ENCODE peak calls at places on chromosome 19, in ten cellular contexts. U, D, O, Y, R, J, X, W, M and S are unnamed samples.

GRCh38 chr19:11238041-11238440 is 1.4 kb upstream of the ANGPTL8 start:
- DNase-seq in U (no peak), D (no peak), O (no peak), Y (no peak), R (no peak), J (no peak), X (no peak), W (no peak), M (no peak), S (no peak)

GRCh38 chr19:19098703-19099632 is 35.2 kb downstream of the SLC25A42 start:
- DNase-seq in U (no peak), D (no peak), O (peak; percentile 39), Y (no peak), R (no peak), J (no peak), X (no peak), W (no peak), M (no peak), S (no peak)

GRCh38 chr19:10228925-10229324 is 2.2 kb downstream of the S1PR2 start:
- DNase-seq in U (peak; percentile 71), D (peak; percentile 57), O (peak; percentile 24), Y (no peak), R (no peak), J (no peak), X (no peak), W (peak; percentile 52), M (no peak), S (no peak)

GRCh38 chr19:979318-979741 is 4.8 kb upstream of the WDR18 start:
- DNase-seq in U (no peak), D (no peak), O (no peak), Y (no peak), R (no peak), J (no peak), X (no peak), W (no peak), M (no peak), S (no peak)

GRCh38 chr19:8988204-8988603 is 22.0 kb downstream of the MUC16 start:
- DNase-seq in U (peak; percentile 56), D (no peak), O (no peak), Y (no peak), R (peak; percentile 3), J (peak; percentile 8), X (no peak), W (peak; percentile 32), M (no peak), S (no peak)

GRCh38 chr19:17686592-17687042 is 1.5 kb downstream of the UNC13A start:
- DNase-seq in U (peak; percentile 74), D (peak; percentile 64), O (peak; percentile 51), Y (peak; percentile 59), R (peak; percentile 83), J (no peak), X (no peak), W (peak; percentile 71), M (no peak), S (no peak)

GRCh38 chr19:38665950-38666661 is 18.7 kb downstream of the ACTN4 start:
- DNase-seq in U (no peak), D (peak; percentile 83), O (peak; percentile 86), Y (peak; percentile 85), R (peak; percentile 93), J (no peak), X (peak; percentile 84), W (no peak), M (peak; percentile 66), S (no peak)

GRCh38 chr19:39207293-39207836 is 3.3 kb upstream of the SYCN start:
- DNase-seq in U (no peak), D (no peak), O (no peak), Y (no peak), R (no peak), J (no peak), X (no peak), W (no peak), M (no peak), S (no peak)

GRCh38 chr19:35266904-35267817 is 1.6 kb upstream of the USF2 start:
- DNase-seq in U (peak; percentile 65), D (no peak), O (peak; percentile 50), Y (peak; percentile 65), R (peak; percentile 87), J (no peak), X (peak; percentile 80), W (peak; percentile 60), M (peak; percentile 68), S (no peak)

GRCh38 chr19:53182202-53182601 is 11.0 kb downstream of the ZNF665 start:
- DNase-seq in U (no peak), D (no peak), O (no peak), Y (no peak), R (no peak), J (no peak), X (no peak), W (no peak), M (no peak), S (no peak)

GRCh38 chr19:46862974-46863632 is 2.3 kb downstream of the ARHGAP35 start:
- DNase-seq in U (peak; percentile 70), D (no peak), O (no peak), Y (no peak), R (no peak), J (no peak), X (no peak), W (peak; percentile 30), M (no peak), S (no peak)
- H3K4me3 ChIP-seq in U (peak overlapping the region; percentile 73), D (peak overlapping the region; percentile 66), O (peak overlapping the region; percentile 84), Y (peak overlapping the region; percentile 72), R (no peak overlapping the region), J (no peak overlapping the region), X (peak overlapping the region; percentile 93), W (peak overlapping the region; percentile 81), M (peak overlapping the region; percentile 59), S (peak overlapping the region; percentile 93)

GRCh38 chr19:46626441-46626840 is 1.6 kb upstream of the PTGIR start:
- DNase-seq in U (no peak), D (no peak), O (no peak), Y (no peak), R (no peak), J (no peak), X (no peak), W (no peak), M (no peak), S (no peak)

GRCh38 chr19:46625731-46626130 is 842 bp upstream of the PTGIR start:
- DNase-seq in U (no peak), D (no peak), O (no peak), Y (no peak), R (no peak), J (no peak), X (no peak), W (no peak), M (no peak), S (no peak)

GRCh38 chr19:46624958-46625661 is at the start of gene PTGIR:
- DNase-seq in U (peak; percentile 58), D (peak; percentile 90), O (peak; percentile 81), Y (peak; percentile 81), R (peak; percentile 93), J (no peak), X (peak; percentile 96), W (peak; percentile 41), M (no peak), S (peak; percentile 95)

GRCh38 chr19:46622118-46622446 is 2.8 kb downstream of the PTGIR start:
- DNase-seq in U (no peak), D (no peak), O (no peak), Y (no peak), R (no peak), J (no peak), X (no peak), W (no peak), M (no peak), S (no peak)

GRCh38 chr19:46623915-46624502 is 880 bp downstream of the PTGIR start:
- DNase-seq in U (no peak), D (no peak), O (no peak), Y (no peak), R (no peak), J (no peak), X (peak; percentile 70), W (no peak), M (no peak), S (no peak)
- H3K4me1 ChIP-seq in U (peaks cover 66% of the 10 kb centered on the region), D (peaks cover 16% of the 10 kb centered on the region), O (peaks cover 73% of the 10 kb centered on the region), Y (peaks cover 66% of the 10 kb centered on the region), R (no peaks in the 10 kb centered on the region), J (peaks cover 12% of the 10 kb centered on the region), X (peaks cover 87% of the 10 kb centered on the region), W (peaks cover 14% of the 10 kb centered on the region), M (no peaks in the 10 kb centered on the region), S (peaks cover 81% of the 10 kb centered on the region)

DNA sequence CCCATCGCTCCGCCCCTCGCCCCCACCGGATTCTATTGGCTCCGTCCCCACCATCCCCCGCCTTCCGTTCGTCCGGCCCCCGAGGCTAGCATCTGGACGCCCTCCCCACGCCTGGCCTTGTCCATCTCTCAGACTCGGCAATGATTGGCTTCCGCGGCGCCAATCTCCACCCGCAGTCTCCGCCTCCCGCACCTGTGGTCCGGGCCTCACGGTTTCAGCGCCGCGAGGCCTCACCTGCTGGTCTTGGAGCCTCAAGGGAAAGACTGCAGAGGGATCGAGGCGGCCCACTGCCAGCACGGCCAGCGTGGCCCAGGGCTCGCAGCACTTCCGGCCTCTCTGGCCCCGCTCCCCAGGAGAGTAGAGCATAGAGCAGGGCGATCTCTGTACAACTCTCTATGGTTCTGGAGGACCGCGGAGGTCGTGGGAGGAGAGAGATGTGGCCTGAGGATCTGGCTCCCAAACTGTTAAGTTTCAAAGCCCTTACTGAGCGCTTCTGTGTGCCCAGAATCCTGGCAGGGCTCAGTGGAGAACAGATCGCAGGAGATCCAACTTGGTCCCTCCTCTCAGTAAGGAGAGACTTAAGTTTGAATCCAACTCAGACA is at the start of gene ERCC1:
- DNase-seq in U (peak; percentile 99), D (peak; percentile 97), O (peak; percentile 95), Y (peak; percentile 95), R (peak; percentile 99), J (peak; percentile 83), X (peak; percentile 97), W (peak; percentile 98), M (peak; percentile 97), S (peak; percentile 98)
- H3K4me3 ChIP-seq in U (peak within 1 kb of the TSS; percentile 54), D (peak within 1 kb of the TSS; percentile 53), O (peak within 1 kb of the TSS; percentile 61), Y (peak within 1 kb of the TSS; percentile 83), R (peak within 1 kb of the TSS; percentile 33), J (peak within 1 kb of the TSS; percentile 57), X (peak within 1 kb of the TSS; percentile 69), W (peak within 1 kb of the TSS; percentile 53), M (peak within 1 kb of the TSS; percentile 63), S (peak within 1 kb of the TSS; percentile 70)

GRCh38 chr19:46927106-46927505 is 66.3 kb downstream of the ARHGAP35 start:
- DNase-seq in U (no peak), D (no peak), O (no peak), Y (no peak), R (no peak), J (no peak), X (no peak), W (no peak), M (no peak), S (no peak)

GRCh38 chr19:46931197-46931596 is 70.4 kb downstream of the ARHGAP35 start:
- DNase-seq in U (no peak), D (no peak), O (no peak), Y (no peak), R (no peak), J (no peak), X (no peak), W (no peak), M (no peak), S (no peak)

GRCh38 chr19:46927893-46928292 is 67.1 kb downstream of the ARHGAP35 start:
- DNase-seq in U (no peak), D (no peak), O (no peak), Y (no peak), R (no peak), J (no peak), X (no peak), W (no peak), M (no peak), S (no peak)

GRCh38 chr19:46926201-46927071 is 65.6 kb downstream of the ARHGAP35 start:
- DNase-seq in U (no peak), D (peak; percentile 37), O (no peak), Y (no peak), R (no peak), J (no peak), X (no peak), W (no peak), M (no peak), S (no peak)

GRCh38 chr19:46928951-46929350 is 68.2 kb downstream of the ARHGAP35 start:
- DNase-seq in U (no peak), D (no peak), O (no peak), Y (no peak), R (no peak), J (no peak), X (no peak), W (no peak), M (no peak), S (no peak)
- H3K4me1 ChIP-seq in U (no peaks in the 10 kb centered on the region), D (peaks cover 74% of the 10 kb centered on the region), O (peaks cover 95% of the 10 kb centered on the region), Y (peaks cover 93% of the 10 kb centered on the region), R (peaks cover 37% of the 10 kb centered on the region), J (peaks cover 31% of the 10 kb centered on the region), X (peaks cover 100% of the 10 kb centered on the region), W (peaks cover 3% of the 10 kb centered on the region), M (peaks cover 9% of the 10 kb centered on the region), S (peaks cover 76% of the 10 kb centered on the region)